ENCODE peak calls at places on chromosomes 13 and 19, in four cellular contexts. W is stromal cell of bone marrow, J is H9, Q is iPS-NIHi11. T is an unnamed sample.
A peak's percentile ranks its signal among the peaks of the same experiment; 100 is the strongest.

GRCh38 chr19:2719910-2720776 is 1.0 kb downstream of the DIRAS1 start:
- DNase-seq in W (peak; percentile 54), J (peak; percentile 63), Q (peak; percentile 77), T (no peak)

GRCh38 chr13:24267283-24267682 is 42.1 kb upstream of the C1QTNF9 start:
- DNase-seq in W (peak; percentile 43), J (no peak), Q (no peak), T (no peak)

GRCh38 chr13:51826606-51827005 is 18.4 kb downstream of the TMEM272 start:
- DNase-seq in W (no peak), J (no peak), Q (no peak), T (no peak)

GRCh38 chr13:66296328-66296727 is 933.8 kb downstream of the PCDH9 start:
- DNase-seq in W (no peak), J (no peak), Q (no peak), T (no peak)

GRCh38 chr13:90105881-90106496 is 1241.5 kb upstream of the MIR17HG start:
- DNase-seq in W (no peak), J (no peak), Q (no peak), T (no peak)

GRCh38 chr19:10780368-10780767 is 55.6 kb downstream of the TMED1 start:
- DNase-seq in W (peak; percentile 80), J (no peak), Q (no peak), T (no peak)

GRCh38 chr13:19950374-19950773 is 8.2 kb upstream of the ZMYM2 start:
- DNase-seq in W (no peak), J (no peak), Q (no peak), T (no peak)

GRCh38 chr13:72620874-72621273 is 106.6 kb downstream of the MZT1 start:
- DNase-seq in W (no peak), J (no peak), Q (no peak), T (no peak)

GRCh38 chr19:28619842-28620429 is 593.0 kb downstream of the UQCRFS1 start:
- DNase-seq in W (no peak), J (no peak), Q (no peak), T (no peak)

GRCh38 chr13:104024416-104025170 is 958.4 kb upstream of the SLC10A2 start:
- DNase-seq in W (no peak), J (no peak), Q (no peak), T (no peak)

GRCh38 chr19:46426506-46427162 is 2.1 kb downstream of the PNMA8C start:
- DNase-seq in W (no peak), J (peak; percentile 85), Q (peak; percentile 90), T (no peak)